ENCODE peak calls at places on chromosomes 13 and 19, in nine cellular contexts. One of them, this sample, is unnamed. For H3K4me1, the result is how much of the 10 kb centered on the place peaks cover.

GRCh38 chr13:111636271-111636670 is 315.8 kb downstream of the TEX29 start:
- DNase-seq in thoracic aorta: no peak
- DNase-seq in mammary epithelial cell: no peak
- DNase-seq in gastrocnemius medialis: no peak
- DNase-seq in heart left ventricle: no peak
- DNase-seq in breast epithelium: no peak
- DNase-seq in GM23248: no peak
- DNase-seq in neural progenitor cell: no peak
- DNase-seq in HCT116: no peak
- DNase-seq in this sample: no peak

GRCh38 chr13:81540777-81541176 is 1199.9 kb upstream of the SPRY2 start:
- DNase-seq in thoracic aorta: no peak
- DNase-seq in mammary epithelial cell: no peak
- DNase-seq in gastrocnemius medialis: no peak
- DNase-seq in heart left ventricle: no peak
- DNase-seq in breast epithelium: no peak
- DNase-seq in GM23248: peak
- DNase-seq in neural progenitor cell: peak
- DNase-seq in HCT116: no peak
- DNase-seq in this sample: no peak

GRCh38 chr13:103436057-103436654 is 369.9 kb upstream of the SLC10A2 start:
- DNase-seq in thoracic aorta: no peak
- DNase-seq in mammary epithelial cell: no peak
- DNase-seq in gastrocnemius medialis: no peak
- DNase-seq in heart left ventricle: no peak
- DNase-seq in breast epithelium: no peak
- DNase-seq in GM23248: no peak
- DNase-seq in neural progenitor cell: no peak
- DNase-seq in HCT116: no peak
- DNase-seq in this sample: no peak

GRCh38 chr19:33316521-33317284 is 14.4 kb upstream of the CEBPA start:
- DNase-seq in thoracic aorta: no peak
- DNase-seq in mammary epithelial cell: no peak
- DNase-seq in gastrocnemius medialis: no peak
- DNase-seq in heart left ventricle: no peak
- DNase-seq in breast epithelium: no peak
- DNase-seq in GM23248: no peak
- DNase-seq in neural progenitor cell: no peak
- DNase-seq in HCT116: no peak
- DNase-seq in this sample: no peak

GRCh38 chr19:35388277-35389054 is 17.6 kb downstream of the GPR42 start:
- DNase-seq in thoracic aorta: no peak
- DNase-seq in mammary epithelial cell: no peak
- DNase-seq in gastrocnemius medialis: no peak
- DNase-seq in heart left ventricle: no peak
- DNase-seq in breast epithelium: no peak
- DNase-seq in GM23248: no peak
- DNase-seq in neural progenitor cell: no peak
- DNase-seq in HCT116: no peak
- DNase-seq in this sample: no peak

GRCh38 chr19:7663711-7664110 is 5.1 kb upstream of the RETN start:
- DNase-seq in thoracic aorta: no peak
- DNase-seq in mammary epithelial cell: no peak
- DNase-seq in gastrocnemius medialis: no peak
- DNase-seq in heart left ventricle: no peak
- DNase-seq in breast epithelium: no peak
- DNase-seq in GM23248: peak
- DNase-seq in neural progenitor cell: no peak
- DNase-seq in HCT116: no peak
- DNase-seq in this sample: no peak

GRCh38 chr19:7394728-7395359 is 46.1 kb downstream of the ARHGEF18 start:
- DNase-seq in thoracic aorta: peak
- DNase-seq in mammary epithelial cell: peak
- DNase-seq in gastrocnemius medialis: peak
- DNase-seq in heart left ventricle: peak
- DNase-seq in breast epithelium: peak
- DNase-seq in GM23248: peak
- DNase-seq in neural progenitor cell: peak
- DNase-seq in HCT116: peak
- DNase-seq in this sample: peak

GRCh38 chr19:41098762-41099161 is 10.5 kb downstream of the CYP2A13 start:
- DNase-seq in thoracic aorta: no peak
- DNase-seq in mammary epithelial cell: no peak
- DNase-seq in gastrocnemius medialis: no peak
- DNase-seq in heart left ventricle: no peak
- DNase-seq in breast epithelium: no peak
- DNase-seq in GM23248: no peak
- DNase-seq in neural progenitor cell: no peak
- DNase-seq in HCT116: no peak
- DNase-seq in this sample: no peak

GRCh38 chr19:54609356-54609791 is 15.9 kb downstream of the LILRA1 start:
- DNase-seq in thoracic aorta: no peak
- DNase-seq in mammary epithelial cell: no peak
- DNase-seq in gastrocnemius medialis: no peak
- DNase-seq in heart left ventricle: no peak
- DNase-seq in breast epithelium: no peak
- DNase-seq in GM23248: no peak
- DNase-seq in neural progenitor cell: no peak
- DNase-seq in HCT116: no peak
- DNase-seq in this sample: no peak

GRCh38 chr13:96994849-96995243 is 570 bp upstream of the OXGR1 start:
- DNase-seq in thoracic aorta: no peak
- DNase-seq in mammary epithelial cell: no peak
- DNase-seq in gastrocnemius medialis: no peak
- DNase-seq in heart left ventricle: no peak
- DNase-seq in breast epithelium: no peak
- DNase-seq in GM23248: no peak
- DNase-seq in neural progenitor cell: no peak
- DNase-seq in HCT116: no peak
- DNase-seq in this sample: no peak

GRCh38 chr19:19227217-19227616 is 15.5 kb downstream of the NCAN start:
- DNase-seq in thoracic aorta: no peak
- DNase-seq in mammary epithelial cell: no peak
- DNase-seq in gastrocnemius medialis: no peak
- DNase-seq in heart left ventricle: no peak
- DNase-seq in breast epithelium: no peak
- DNase-seq in GM23248: no peak
- DNase-seq in neural progenitor cell: no peak
- DNase-seq in HCT116: no peak
- DNase-seq in this sample: no peak

DNA sequence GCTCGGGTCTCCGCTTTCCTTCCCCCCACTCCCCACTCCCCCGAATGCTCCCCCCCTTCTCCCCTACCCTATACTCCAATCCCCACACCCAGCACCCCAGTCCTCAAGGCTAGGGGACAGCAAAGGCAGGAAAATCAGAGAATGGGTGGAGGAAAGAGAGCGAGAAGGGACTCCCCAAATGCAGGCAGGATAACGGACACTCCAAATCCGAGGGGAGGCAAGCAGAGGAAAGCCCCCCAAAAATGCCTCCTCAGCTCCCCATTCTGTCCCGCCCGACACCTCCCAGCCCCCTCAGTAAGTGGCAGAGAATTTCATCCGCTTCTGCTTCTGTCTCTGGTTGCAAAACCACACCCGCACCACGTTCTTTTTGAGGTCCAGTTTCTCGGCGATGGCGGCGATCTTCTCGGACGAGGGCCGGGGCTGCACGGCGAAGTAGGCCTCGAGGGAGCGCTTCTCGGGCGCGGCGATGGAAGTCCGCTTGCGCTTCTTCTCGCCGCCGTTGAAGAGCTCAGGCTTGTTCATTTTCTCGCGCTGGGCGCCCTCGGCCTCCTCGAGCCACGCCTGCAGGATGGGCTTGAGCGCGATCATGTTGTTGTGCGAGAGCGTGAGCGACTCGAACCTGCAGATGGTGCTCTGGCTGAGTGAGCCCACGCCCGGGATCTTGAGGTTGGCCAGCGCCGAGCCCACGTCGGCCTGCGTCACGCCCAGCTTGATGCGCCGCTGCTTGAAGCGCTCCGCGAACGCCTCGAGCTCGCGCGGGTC is 2.0 kb downstream of the POU4F1 start:
- DNase-seq in thoracic aorta: no peak
- DNase-seq in mammary epithelial cell: no peak
- DNase-seq in gastrocnemius medialis: no peak
- DNase-seq in heart left ventricle: no peak
- DNase-seq in breast epithelium: no peak
- DNase-seq in GM23248: peak
- DNase-seq in neural progenitor cell: peak
- DNase-seq in HCT116: no peak
- DNase-seq in this sample: no peak
- H3K4me3 ChIP-seq in thoracic aorta: peak
- H3K4me3 ChIP-seq in mammary epithelial cell: no peak
- H3K4me3 ChIP-seq in gastrocnemius medialis: peak
- H3K4me3 ChIP-seq in heart left ventricle: no peak
- H3K4me3 ChIP-seq in breast epithelium: peak
- H3K4me3 ChIP-seq in GM23248: no peak
- H3K4me3 ChIP-seq in neural progenitor cell: peak
- H3K4me3 ChIP-seq in HCT116: no peak
- H3K4me3 ChIP-seq in this sample: peak

GRCh38 chr13:50130686-50131051 is 115.4 kb downstream of the KCNRG start:
- DNase-seq in thoracic aorta: no peak
- DNase-seq in mammary epithelial cell: no peak
- DNase-seq in gastrocnemius medialis: no peak
- DNase-seq in heart left ventricle: peak
- DNase-seq in breast epithelium: no peak
- DNase-seq in GM23248: peak
- DNase-seq in neural progenitor cell: peak
- DNase-seq in HCT116: no peak
- DNase-seq in this sample: no peak
- H3K4me1 ChIP-seq in thoracic aorta: under half
- H3K4me1 ChIP-seq in mammary epithelial cell: under half
- H3K4me1 ChIP-seq in gastrocnemius medialis: under half
- H3K4me1 ChIP-seq in heart left ventricle: under half
- H3K4me1 ChIP-seq in breast epithelium: under half
- H3K4me1 ChIP-seq in GM23248: under half
- H3K4me1 ChIP-seq in neural progenitor cell: half or more
- H3K4me1 ChIP-seq in HCT116: under half
- H3K4me1 ChIP-seq in this sample: under half

GRCh38 chr13:73140804-73141203 is 82.0 kb downstream of the KLF5 start:
- DNase-seq in thoracic aorta: no peak
- DNase-seq in mammary epithelial cell: no peak
- DNase-seq in gastrocnemius medialis: no peak
- DNase-seq in heart left ventricle: no peak
- DNase-seq in breast epithelium: no peak
- DNase-seq in GM23248: no peak
- DNase-seq in neural progenitor cell: no peak
- DNase-seq in HCT116: no peak
- DNase-seq in this sample: no peak
- H3K27ac ChIP-seq in thoracic aorta: no peak
- H3K27ac ChIP-seq in mammary epithelial cell: no peak
- H3K27ac ChIP-seq in gastrocnemius medialis: no peak
- H3K27ac ChIP-seq in heart left ventricle: no peak
- H3K27ac ChIP-seq in breast epithelium: peak
- H3K27ac ChIP-seq in GM23248: no peak
- H3K27ac ChIP-seq in neural progenitor cell: peak
- H3K27ac ChIP-seq in HCT116: no peak
- H3K27ac ChIP-seq in this sample: no peak

DNA sequence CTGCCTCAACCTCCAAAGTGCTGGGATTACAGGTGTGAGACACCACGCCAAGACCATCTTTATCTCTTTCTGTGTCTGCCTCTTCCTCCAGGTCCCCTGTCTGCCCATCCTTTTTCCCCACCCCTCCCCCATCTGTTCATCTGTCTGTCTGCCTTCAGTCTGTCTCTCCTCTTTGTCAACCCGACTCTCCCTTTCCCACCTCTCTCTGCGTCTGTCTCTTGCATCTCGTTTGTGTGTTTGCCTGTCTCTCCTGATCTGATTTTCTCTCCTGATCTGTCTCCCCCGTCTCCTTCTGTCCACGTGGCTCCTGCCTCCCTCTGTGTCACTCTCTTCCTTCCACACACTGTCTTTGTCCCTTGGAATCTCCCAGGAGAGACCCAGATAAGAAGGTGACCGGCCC is 10.0 kb downstream of the VASP start:
- DNase-seq in thoracic aorta: no peak
- DNase-seq in mammary epithelial cell: no peak
- DNase-seq in gastrocnemius medialis: no peak
- DNase-seq in heart left ventricle: no peak
- DNase-seq in breast epithelium: no peak
- DNase-seq in GM23248: no peak
- DNase-seq in neural progenitor cell: no peak
- DNase-seq in HCT116: no peak
- DNase-seq in this sample: no peak
- H3K4me3 ChIP-seq in thoracic aorta: no peak
- H3K4me3 ChIP-seq in mammary epithelial cell: no peak
- H3K4me3 ChIP-seq in gastrocnemius medialis: no peak
- H3K4me3 ChIP-seq in heart left ventricle: no peak
- H3K4me3 ChIP-seq in breast epithelium: no peak
- H3K4me3 ChIP-seq in GM23248: no peak
- H3K4me3 ChIP-seq in neural progenitor cell: no peak
- H3K4me3 ChIP-seq in HCT116: no peak
- H3K4me3 ChIP-seq in this sample: no peak

GRCh38 chr13:110262494-110262893 is 44.5 kb downstream of the COL4A1 start:
- DNase-seq in thoracic aorta: no peak
- DNase-seq in mammary epithelial cell: no peak
- DNase-seq in gastrocnemius medialis: no peak
- DNase-seq in heart left ventricle: no peak
- DNase-seq in breast epithelium: no peak
- DNase-seq in GM23248: no peak
- DNase-seq in neural progenitor cell: peak
- DNase-seq in HCT116: no peak
- DNase-seq in this sample: no peak
- H3K4me1 ChIP-seq in thoracic aorta: half or more
- H3K4me1 ChIP-seq in mammary epithelial cell: under half
- H3K4me1 ChIP-seq in gastrocnemius medialis: under half
- H3K4me1 ChIP-seq in heart left ventricle: half or more
- H3K4me1 ChIP-seq in breast epithelium: under half
- H3K4me1 ChIP-seq in GM23248: under half
- H3K4me1 ChIP-seq in neural progenitor cell: half or more
- H3K4me1 ChIP-seq in HCT116: under half
- H3K4me1 ChIP-seq in this sample: half or more

GRCh38 chr13:34011552-34012085 is 193.7 kb downstream of the RFC3 start:
- DNase-seq in thoracic aorta: no peak
- DNase-seq in mammary epithelial cell: no peak
- DNase-seq in gastrocnemius medialis: no peak
- DNase-seq in heart left ventricle: peak
- DNase-seq in breast epithelium: no peak
- DNase-seq in GM23248: no peak
- DNase-seq in neural progenitor cell: peak
- DNase-seq in HCT116: no peak
- DNase-seq in this sample: no peak
- H3K27ac ChIP-seq in thoracic aorta: no peak
- H3K27ac ChIP-seq in mammary epithelial cell: no peak
- H3K27ac ChIP-seq in gastrocnemius medialis: no peak
- H3K27ac ChIP-seq in heart left ventricle: no peak
- H3K27ac ChIP-seq in breast epithelium: no peak
- H3K27ac ChIP-seq in GM23248: no peak
- H3K27ac ChIP-seq in neural progenitor cell: no peak
- H3K27ac ChIP-seq in HCT116: no peak
- H3K27ac ChIP-seq in this sample: no peak